ENCODE peak calls at places on chromosomes 2 and 18, in eight cellular contexts. K is astrocyte of the cerebellum; U is activated CD8-positive, alpha-beta memory T cell treated with anti-CD3 and anti-CD28 coated beads for 4 hours; D is DMS79 treated with DMSO at 0.1 percent for 48 hours; S is endothelial cell; Y is AML-193; C is LoVo; O is stimulated activated CD4-positive, alpha-beta T cell treated with anti-CD3 and anti-CD28 coated beads, Interleukin-15, amount 100 ng/mL, for 24 hours. I is an unnamed sample.
A peak's percentile ranks its signal among the peaks of the same experiment; 100 is the strongest.

GRCh38 chr2:41717883-41718282 is 329.9 kb upstream of the PKDCC start:
- DNase-seq in K (no peak), U (no peak), D (no peak), S (no peak), Y (no peak), C (no peak), O (no peak), I (no peak)

GRCh38 chr18:32280911-32281310 is 91.1 kb downstream of the MEP1B start:
- DNase-seq in K (no peak), U (no peak), D (no peak), S (no peak), Y (no peak), C (no peak), O (no peak), I (no peak)

GRCh38 chr2:201807452-201807980 is 1.2 kb downstream of the CDK15 start:
- DNase-seq in K (no peak), U (no peak), D (no peak), S (no peak), Y (no peak), C (no peak), O (no peak), I (no peak)

GRCh38 chr2:47664817-47665216 is 118.1 kb upstream of the MSH6 start:
- DNase-seq in K (no peak), U (no peak), D (no peak), S (no peak), Y (no peak), C (no peak), O (peak; percentile 7), I (no peak)

GRCh38 chr2:71930073-71930681 is 217.5 kb downstream of the CYP26B1 start:
- DNase-seq in K (no peak), U (no peak), D (peak; percentile 87), S (no peak), Y (no peak), C (no peak), O (no peak), I (no peak)

GRCh38 chr2:232263295-232263694 is 115.3 kb upstream of the ALPP start:
- DNase-seq in K (no peak), U (no peak), D (no peak), S (no peak), Y (no peak), C (no peak), O (no peak), I (no peak)

GRCh38 chr2:43216629-43217028 is 9.8 kb downstream of the ZFP36L2 start:
- DNase-seq in K (no peak), U (no peak), D (no peak), S (no peak), Y (no peak), C (no peak), O (no peak), I (no peak)

GRCh38 chr2:196587061-196587460 is 52.5 kb upstream of the CCDC150 start:
- DNase-seq in K (no peak), U (no peak), D (no peak), S (no peak), Y (no peak), C (no peak), O (no peak), I (no peak)

GRCh38 chr2:13923823-13924222 is 708.7 kb upstream of the LRATD1 start:
- DNase-seq in K (no peak), U (no peak), D (no peak), S (no peak), Y (no peak), C (no peak), O (no peak), I (no peak)

GRCh38 chr2:30675758-30676157 is 131.5 kb downstream of the CAPN13 start:
- DNase-seq in K (no peak), U (no peak), D (no peak), S (no peak), Y (no peak), C (no peak), O (no peak), I (no peak)

GRCh38 chr2:234051374-234052070 is 1.0 kb downstream of the SPP2 start:
- DNase-seq in K (no peak), U (no peak), D (no peak), S (no peak), Y (no peak), C (no peak), O (no peak), I (no peak)

I was measured in retinal pigment epithelial cell.